ENCODE peak calls at places on chromosomes 3 and 15, in five cellular contexts. Z is stomach, B is RWPE2, S is mesenchymal stem cell, F is H9. V is an unnamed sample.

GRCh38 chr3:46860381-46861292 is 2.6 kb downstream of the MYL3 start:
- DNase-seq in F (no peak), Z (no peak), S (no peak), B (peak; percentile 58), V (no peak)

GRCh38 chr15:34796847-34797246 is 1.5 kb upstream of the ACTC1 start:
- DNase-seq in Z (no peak), F (no peak), S (no peak), B (no peak), V (no peak)

GRCh38 chr15:88331291-88331690 is 74.8 kb upstream of the NTRK3 start:
- DNase-seq in Z (no peak), F (peak; percentile 91), B (no peak), S (no peak), V (peak; percentile 21)

GRCh38 chr3:53844262-53845102 is 1.7 kb downstream of the CHDH start:
- DNase-seq in F (no peak), Z (peak; percentile 49), B (no peak), S (no peak), V (no peak)

GRCh38 chr3:9606108-9606507 is 43.2 kb upstream of the MTMR14 start:
- DNase-seq in B (no peak), Z (no peak), S (no peak), F (no peak), V (no peak)

GRCh38 chr3:134039161-134039862 is 9.6 kb upstream of the SLCO2A1 start:
- DNase-seq in F (peak; percentile 73), S (no peak), B (no peak), Z (peak; percentile 64), V (peak; percentile 43)

GRCh38 chr3:127598841-127599570 is 795 bp downstream of the MCM2 start:
- DNase-seq in S (no peak), B (no peak), Z (no peak), F (no peak), V (peak; percentile 14)

GRCh38 chr3:104298662-104299061 is 1068.0 kb upstream of the ALCAM start:
- DNase-seq in B (no peak), S (no peak), F (no peak), Z (no peak), V (no peak)

GRCh38 chr3:48679416-48680380 is 6.0 kb downstream of the NCKIPSD start:
- DNase-seq in B (peak; percentile 45), S (no peak), F (no peak), Z (no peak), V (no peak)

GRCh38 chr15:80404057-80404718 is at the start of gene ARNT2:
- DNase-seq in S (no peak), F (peak; percentile 51), B (no peak), Z (no peak), V (no peak)

GRCh38 chr15:101521084-101521483 is 31.6 kb upstream of the PCSK6 start:
- DNase-seq in Z (no peak), S (no peak), F (peak; percentile 8), B (no peak), V (no peak)

GRCh38 chr15:67828969-67829646 is 3.8 kb downstream of the SKOR1 start:
- DNase-seq in Z (no peak), S (no peak), B (peak; percentile 62), F (no peak), V (no peak)

GRCh38 chr3:5022187-5022965 is 43.1 kb downstream of the BHLHE40 start:
- DNase-seq in Z (no peak), B (no peak), F (no peak), S (peak; percentile 50), V (peak; percentile 90)

GRCh38 chr3:111548756-111549155 is 6.8 kb downstream of the CD96 start:
- DNase-seq in F (no peak), B (no peak), S (no peak), Z (no peak), V (no peak)

GRCh38 chr15:37076543-37076942 is 23.8 kb downstream of the MEIS2 start:
- DNase-seq in Z (no peak), B (no peak), F (no peak), S (peak; percentile 53), V (no peak)

GRCh38 chr15:40219801-40220200 is 19.1 kb upstream of the PAK6 start:
- DNase-seq in F (no peak), S (no peak), B (no peak), Z (no peak), V (no peak)

GRCh38 chr3:16448691-16449090 is 64.8 kb downstream of the RFTN1 start:
- DNase-seq in B (peak; percentile 76), F (peak; percentile 46), Z (peak; percentile 31), S (peak; percentile 94), V (peak; percentile 90)

GRCh38 chr3:13712682-13713180 is 163.8 kb downstream of the FBLN2 start:
- DNase-seq in F (no peak), S (no peak), B (peak; percentile 17), Z (no peak), V (no peak)

GRCh38 chr3:45595364-45596154 is 1.0 kb downstream of the LIMD1 start:
- DNase-seq in F (no peak), S (no peak), B (no peak), Z (peak; percentile 63), V (no peak)

GRCh38 chr3:50388021-50388719 is 28.8 kb upstream of the TMEM115 start:
- DNase-seq in F (peak; percentile 67), B (no peak), Z (no peak), S (peak; percentile 10), V (no peak)

GRCh38 chr3:178850452-178851166 is 221.0 kb downstream of the ZMAT3 start:
- DNase-seq in F (no peak), B (no peak), S (no peak), Z (no peak), V (no peak)

GRCh38 chr15:58981808-58982475 is 5.5 kb upstream of the RNF111 start:
- DNase-seq in B (no peak), Z (no peak), F (no peak), S (peak; percentile 20), V (no peak)

DNA sequence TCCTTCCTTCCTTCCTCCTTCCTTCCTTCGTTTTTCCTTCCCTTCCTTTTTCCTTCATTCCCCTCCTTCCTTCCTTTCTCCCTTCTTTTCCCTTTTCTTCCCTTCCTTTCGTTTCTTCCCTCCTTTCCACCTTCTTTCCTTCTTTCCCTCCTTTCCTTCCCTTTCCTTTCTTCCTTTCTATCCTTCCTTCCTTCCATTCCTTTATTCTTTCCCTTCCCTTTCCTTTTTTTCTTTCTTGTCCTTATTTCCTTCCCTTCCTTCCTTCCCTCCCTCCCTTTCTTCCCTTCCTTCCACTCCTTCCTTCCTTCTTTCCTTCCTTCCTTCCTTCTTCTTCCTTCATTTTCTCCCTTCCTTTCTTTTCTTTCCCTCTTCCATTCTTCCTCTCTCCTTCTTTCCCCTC is 394.6 kb downstream of the GABRB3 start:
- DNase-seq in B (no peak), F (no peak), S (no peak), Z (no peak), V (no peak)
- H3K9me3 ChIP-seq in B (no peaks in the 10 kb centered on the region), F (no peaks in the 10 kb centered on the region), S (peaks cover 46% of the 10 kb centered on the region), Z (no peaks in the 10 kb centered on the region), V (peaks cover 46% of the 10 kb centered on the region)

GRCh38 chr3:188296761-188297689 is 143.1 kb downstream of the LPP start:
- DNase-seq in Z (no peak), F (no peak), S (peak; percentile 84), B (no peak), V (peak; percentile 76)
- H3K4me1 ChIP-seq in Z (peaks cover 42% of the 10 kb centered on the region), F (peaks cover 13% of the 10 kb centered on the region), S (peaks cover 7% of the 10 kb centered on the region), B (peaks cover 55% of the 10 kb centered on the region), V (peaks cover 57% of the 10 kb centered on the region)

GRCh38 chr15:47511241-47511640 is 206.1 kb upstream of the SEMA6D start:
- DNase-seq in B (no peak), F (no peak), S (no peak), Z (no peak), V (no peak)
- H3K9me3 ChIP-seq in B (no peaks in the 10 kb centered on the region), F (no peaks in the 10 kb centered on the region), S (no peaks in the 10 kb centered on the region), Z (no peaks in the 10 kb centered on the region), V (no peaks in the 10 kb centered on the region)

DNA sequence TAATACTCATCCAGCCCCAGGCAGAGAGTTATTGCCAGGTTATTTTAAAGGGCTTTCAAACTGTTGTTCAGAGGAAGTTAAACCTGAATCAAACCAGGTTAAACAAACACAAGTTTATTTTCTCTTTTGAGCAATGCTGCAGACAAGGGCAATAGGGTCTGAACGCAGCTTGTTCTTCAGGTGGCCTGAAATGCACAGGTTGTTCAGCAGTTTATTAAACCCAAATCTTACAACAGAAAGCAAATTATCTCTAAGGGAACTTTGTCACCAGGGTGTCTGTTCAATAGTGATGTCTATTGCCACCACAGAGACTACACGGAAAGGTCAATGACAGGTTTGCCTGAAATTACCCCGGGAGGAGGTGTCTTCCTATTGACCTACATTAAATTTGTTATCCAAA is 134.0 kb downstream of the IL5RA start:
- DNase-seq in Z (no peak), S (no peak), F (no peak), B (no peak), V (no peak)
- H3K4me1 ChIP-seq in Z (no peaks in the 10 kb centered on the region), S (no peaks in the 10 kb centered on the region), F (peaks cover 6% of the 10 kb centered on the region), B (no peaks in the 10 kb centered on the region), V (no peaks in the 10 kb centered on the region)

GRCh38 chr15:25171856-25172687 is 217.3 kb downstream of the SNRPN start:
- DNase-seq in F (peak; percentile 14), B (peak; percentile 52), S (no peak), Z (no peak), V (no peak)
- H3K9me3 ChIP-seq in F (peaks cover 58% of the 10 kb centered on the region), B (peaks cover 63% of the 10 kb centered on the region), S (peaks cover 15% of the 10 kb centered on the region), Z (peaks cover 23% of the 10 kb centered on the region), V (peaks cover 46% of the 10 kb centered on the region)

GRCh38 chr15:81516461-81516860 is 142.4 kb upstream of the TMC3 start:
- DNase-seq in F (no peak), Z (no peak), B (no peak), S (no peak), V (no peak)
- H3K4me1 ChIP-seq in F (no peaks in the 10 kb centered on the region), Z (no peaks in the 10 kb centered on the region), B (peaks cover 13% of the 10 kb centered on the region), S (no peaks in the 10 kb centered on the region), V (peaks cover 7% of the 10 kb centered on the region)

V was measured in mammary epithelial cell.